ENCODE peak calls at places on chromosomes 6 and 20, in five cellular contexts. C is K562, A is GM12878, V is SK-N-SH, Z is HepG2. P is an unnamed sample.

GRCh38 chr6:72262254-72262653 is 359.6 kb upstream of the KCNQ5 start:
- DNase-seq in Z (no peak), C (no peak), V (no peak), A (no peak), P (no peak)

GRCh38 chr6:30990422-30991086 is 7.0 kb downstream of the MUC21 start:
- DNase-seq in A (no peak), Z (no peak), C (no peak), V (no peak), P (no peak)

GRCh38 chr6:89301586-89302194 is 13.4 kb downstream of the GABRR2 start:
- DNase-seq in C (no peak), A (no peak), V (no peak), Z (no peak), P (no peak)

GRCh38 chr6:11616200-11616611 is 78.7 kb downstream of the TMEM170B start:
- DNase-seq in V (no peak), Z (no peak), C (no peak), A (no peak), P (no peak)

GRCh38 chr20:43665466-43666176 is 1.3 kb upstream of the MYBL2 start:
- DNase-seq in C (no peak), Z (no peak), V (no peak), A (no peak), P (no peak)

GRCh38 chr6:45655630-45656422 is 278.1 kb upstream of the SUPT3H start:
- DNase-seq in V (no peak), A (no peak), C (no peak), Z (no peak), P (peak)

GRCh38 chr6:126396131-126396530 is 56.2 kb downstream of the CENPW start:
- DNase-seq in V (no peak), A (no peak), Z (no peak), C (no peak), P (no peak)

GRCh38 chr20:51660741-51661608 is 107.2 kb downstream of the ATP9A start:
- DNase-seq in Z (no peak), A (no peak), C (no peak), V (peak), P (peak)

GRCh38 chr6:165515963-165516624 is 146.9 kb downstream of the PDE10A start:
- DNase-seq in V (no peak), C (no peak), Z (no peak), A (no peak), P (peak)

GRCh38 chr6:104957301-104958177 is 632 bp downstream of the LIN28B start:
- DNase-seq in C (peak), V (no peak), A (no peak), Z (peak), P (no peak)

GRCh38 chr20:47956261-47956995 is 171.1 kb upstream of the SULF2 start:
- DNase-seq in A (no peak), C (no peak), Z (no peak), V (no peak), P (no peak)

GRCh38 chr20:63359164-63359934 is 1.8 kb downstream of the CHRNA4 start:
- DNase-seq in Z (no peak), C (no peak), V (no peak), A (no peak), P (no peak)

GRCh38 chr6:154113392-154113791 is 74.4 kb downstream of the OPRM1 start:
- DNase-seq in V (no peak), C (no peak), A (no peak), Z (no peak), P (no peak)

GRCh38 chr20:4443016-4443415 is 278.7 kb upstream of the PRND start:
- DNase-seq in Z (no peak), C (no peak), V (no peak), A (no peak), P (no peak)

GRCh38 chr6:89965441-89966249 is 71.4 kb downstream of the GJA10 start:
- DNase-seq in Z (no peak), A (no peak), C (no peak), V (no peak), P (no peak)

GRCh38 chr6:138517635-138518034 is 18.3 kb upstream of the NHSL1 start:
- DNase-seq in A (no peak), Z (peak), V (peak), C (peak), P (peak)

GRCh38 chr6:154161689-154162088 is 122.6 kb downstream of the OPRM1 start:
- DNase-seq in C (no peak), A (peak), Z (no peak), V (no peak), P (no peak)

GRCh38 chr6:121748376-121748775 is 312.9 kb downstream of the GJA1 start:
- DNase-seq in C (no peak), V (no peak), Z (no peak), A (no peak), P (no peak)

GRCh38 chr20:41470362-41471095 is 103.9 kb upstream of the EMILIN3 start:
- DNase-seq in A (no peak), C (no peak), V (no peak), Z (no peak), P (no peak)

GRCh38 chr6:166512567-166512966 is 73.9 kb downstream of the RAMACL start:
- DNase-seq in A (no peak), C (no peak), V (no peak), Z (no peak), P (peak)

GRCh38 chr20:50251992-50252491 is 61.4 kb downstream of the CEBPB start:
- DNase-seq in C (no peak), V (no peak), A (no peak), Z (no peak), P (no peak)

GRCh38 chr20:60116128-60116909 is 158.1 kb downstream of the CDH26 start:
- DNase-seq in C (peak), Z (no peak), A (no peak), V (no peak), P (no peak)

GRCh38 chr6:30942338-30943060 is 1.7 kb downstream of the MUCL3 start:
- DNase-seq in A (no peak), Z (peak), C (peak), V (peak), P (peak)

GRCh38 chr6:148983986-148984385 is 237.2 kb downstream of the UST start:
- DNase-seq in C (no peak), A (no peak), V (no peak), Z (no peak), P (no peak)

GRCh38 chr20:62405108-62405980 is 1.7 kb downstream of the CABLES2 start:
- DNase-seq in V (peak), A (no peak), C (peak), Z (peak), P (no peak)

GRCh38 chr6:106534564-106534982 is 94.7 kb downstream of the RTN4IP1 start:
- DNase-seq in A (no peak), C (no peak), V (no peak), Z (no peak), P (no peak)

GRCh38 chr6:81215092-81215432 is 537.4 kb downstream of the TENT5A start:
- DNase-seq in Z (peak), A (no peak), C (no peak), V (no peak), P (no peak)

GRCh38 chr20:41969656-41970055 is 351.5 kb upstream of the CHD6 start:
- DNase-seq in V (peak), A (no peak), Z (no peak), C (no peak), P (no peak)

GRCh38 chr20:25256226-25256859 is 8.5 kb downstream of the PYGB start:
- DNase-seq in C (no peak), Z (no peak), A (no peak), V (peak), P (no peak)

GRCh38 chr6:85594197-85594930 is 706 bp upstream of the SNX14 start:
- DNase-seq in A (no peak), V (no peak), Z (no peak), C (no peak), P (no peak)

GRCh38 chr6:125747589-125748533 is 1.6 kb upstream of the HEY2 start:
- DNase-seq in A (no peak), Z (no peak), V (peak), C (peak), P (no peak)

GRCh38 chr6:144582939-144583613 is 297.9 kb downstream of the UTRN start:
- DNase-seq in A (peak), C (peak), Z (no peak), V (peak), P (no peak)

GRCh38 chr6:89433637-89434499 is 916 bp downstream of the ANKRD6 start:
- DNase-seq in C (no peak), V (no peak), Z (no peak), A (peak), P (no peak)

GRCh38 chr6:138559153-138559552 is 59.9 kb upstream of the NHSL1 start:
- DNase-seq in Z (no peak), V (no peak), C (no peak), A (no peak), P (no peak)

GRCh38 chr6:6889601-6890000 is 218.2 kb upstream of the RREB1 start:
- DNase-seq in A (no peak), V (no peak), Z (no peak), C (no peak), P (no peak)

GRCh38 chr6:136566007-136566487 is 15.8 kb upstream of the MAP7 start:
- DNase-seq in C (peak), Z (no peak), V (no peak), A (no peak), P (no peak)

GRCh38 chr20:53652859-53653520 is 59.4 kb upstream of the ZNF217 start:
- DNase-seq in C (no peak), V (no peak), A (no peak), Z (no peak), P (no peak)

DNA sequence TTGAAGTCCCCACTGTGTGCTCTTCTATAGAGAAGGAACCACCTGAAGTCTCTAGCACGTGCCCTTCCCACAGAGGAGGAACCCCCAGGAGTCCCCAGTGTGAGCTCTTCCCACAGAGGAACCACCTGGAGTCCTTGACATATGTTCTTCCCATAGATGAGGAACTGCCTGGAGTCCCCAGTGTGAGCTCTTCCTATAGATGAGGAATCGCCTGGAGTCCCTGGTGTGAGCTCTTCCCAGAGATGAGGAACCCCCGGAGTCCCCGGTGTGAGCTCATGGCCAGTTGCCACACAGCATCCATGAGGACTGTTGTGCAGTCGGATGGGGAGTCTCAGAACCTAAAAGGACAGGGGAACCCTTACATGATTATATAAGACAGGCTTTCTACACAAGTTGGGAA is 158.1 kb upstream of the THBS2 start:
- DNase-seq in V (no peak), A (no peak), C (no peak), Z (no peak), P (no peak)
- H3K9ac ChIP-seq in V (no peak), A (no peak), C (no peak), Z (no peak), P (no peak)

GRCh38 chr6:38543022-38543421 is 96.7 kb downstream of the BTBD9 start:
- DNase-seq in Z (no peak), A (no peak), V (no peak), C (no peak), P (no peak)

GRCh38 chr6:38542031-38542430 is 97.7 kb downstream of the BTBD9 start:
- DNase-seq in Z (no peak), A (no peak), V (no peak), C (no peak), P (no peak)
- TF ChIP-seq REST in Z (no peak), A (no peak), V (no peak), C (no peak), P (no peak)

GRCh38 chr20:57320358-57320757 is 9.2 kb upstream of the SPO11 start:
- DNase-seq in C (no peak), Z (no peak), A (no peak), V (no peak), P (no peak)
- H3K9ac ChIP-seq in C (no peak), Z (no peak), A (no peak), V (no peak), P (no peak)

GRCh38 chr6:37695273-37695672 is 2.4 kb downstream of the MDGA1 start:
- DNase-seq in V (no peak), A (no peak), Z (no peak), C (no peak), P (no peak)

GRCh38 chr6:37695857-37696219 is 1.8 kb downstream of the MDGA1 start:
- DNase-seq in C (no peak), Z (no peak), A (no peak), V (peak), P (no peak)

GRCh38 chr6:37698264-37699137 is 818 bp upstream of the MDGA1 start:
- DNase-seq in A (no peak), Z (no peak), C (peak), V (peak), P (peak)

GRCh38 chr6:37696220-37696840 is 1.4 kb downstream of the MDGA1 start:
- DNase-seq in A (no peak), C (no peak), Z (no peak), V (peak), P (no peak)

DNA sequence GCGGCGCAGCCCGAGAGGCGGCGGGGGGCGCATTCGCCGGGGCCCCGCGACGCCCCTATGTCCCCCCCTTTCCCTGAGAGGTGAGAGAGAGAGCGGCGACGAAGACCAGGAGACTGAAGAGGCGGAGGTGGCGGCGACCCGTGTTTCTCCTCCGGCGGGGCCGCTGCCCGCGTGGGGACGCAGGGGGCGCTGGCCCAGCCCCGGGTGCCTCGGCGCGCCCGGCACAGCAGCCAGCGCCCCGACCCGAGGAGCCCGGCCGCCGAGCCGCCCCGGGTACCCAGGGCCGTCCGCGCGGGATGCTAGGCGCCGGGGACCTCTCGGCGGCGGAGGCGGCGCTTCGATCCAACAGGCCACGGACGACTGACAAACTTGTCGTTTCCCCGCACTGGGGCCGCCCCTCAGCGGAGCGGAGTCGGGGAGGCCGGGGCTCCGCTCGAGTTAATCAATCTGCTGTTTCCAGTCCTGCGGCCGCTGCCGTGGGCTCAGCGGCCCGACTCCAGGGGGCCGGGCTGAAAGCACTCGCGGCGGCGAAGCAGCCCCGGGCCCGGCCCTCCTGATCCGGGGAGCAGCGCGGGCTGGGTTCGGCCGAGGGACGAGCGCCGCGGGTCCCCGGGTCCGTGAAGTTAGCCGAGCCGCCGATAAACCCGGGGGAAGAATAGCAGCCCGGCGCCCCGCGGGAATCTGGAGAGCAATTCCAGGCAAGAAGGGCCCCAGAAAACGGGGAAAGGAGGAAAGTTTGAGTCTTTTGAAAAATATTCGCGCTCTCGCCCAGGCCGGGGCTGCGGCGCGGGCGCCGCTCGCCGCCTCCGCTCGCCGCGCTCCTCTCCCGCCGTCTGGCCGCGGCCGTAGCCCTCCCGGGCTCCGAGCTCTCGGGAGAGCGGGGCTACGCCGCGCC is 595 bp downstream of the MDGA1 start:
- DNase-seq in A (no peak), C (peak), V (peak), Z (no peak), P (no peak)
- TF ChIP-seq REST in A (no peak), C (no peak), V (no peak), Z (no peak), P (no peak)

GRCh38 chr6:99605911-99606669 is 543 bp upstream of the PRDM13 start:
- DNase-seq in C (no peak), A (no peak), V (no peak), Z (no peak), P (no peak)

GRCh38 chr6:99606670-99607415 is at the start of gene PRDM13:
- DNase-seq in Z (no peak), V (no peak), A (no peak), C (no peak), P (no peak)

GRCh38 chr6:99603421-99604160 is 3.0 kb upstream of the PRDM13 start:
- DNase-seq in Z (no peak), V (peak), A (no peak), C (peak), P (no peak)

GRCh38 chr6:99604161-99605073 is 2.2 kb upstream of the PRDM13 start:
- DNase-seq in C (no peak), A (no peak), V (no peak), Z (no peak), P (no peak)

DNA sequence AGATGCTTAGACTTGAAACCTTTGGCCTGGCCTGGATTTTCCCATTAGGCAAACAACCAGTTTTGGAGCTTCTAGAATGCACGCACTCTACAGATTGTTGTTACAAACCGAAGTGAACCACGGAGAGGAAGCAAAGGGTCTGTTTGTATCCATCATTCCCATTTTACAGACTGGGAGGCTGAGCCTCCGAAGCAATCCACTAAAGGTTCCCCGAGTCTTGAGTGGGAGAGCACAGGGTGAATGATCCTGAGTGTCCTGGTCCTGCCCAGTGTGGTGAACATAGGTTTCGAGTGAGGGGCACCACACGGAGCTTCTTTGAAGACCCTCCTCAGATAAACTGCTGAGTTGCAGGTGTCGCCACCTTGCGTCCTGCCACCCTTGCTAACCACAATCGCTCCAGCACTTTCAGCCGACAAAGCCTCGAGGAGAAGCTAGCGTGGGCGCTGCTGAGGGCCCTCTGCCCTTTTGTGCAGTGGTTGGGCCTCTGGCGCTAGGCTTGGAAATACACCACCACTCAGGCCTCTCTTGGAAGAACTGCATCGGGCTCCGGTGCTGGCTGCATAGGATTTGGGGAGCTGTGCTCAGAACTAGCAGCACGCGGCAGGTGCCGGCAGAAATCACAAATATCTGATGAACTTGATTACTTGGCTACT is 1.4 kb upstream of the PRDM13 start:
- DNase-seq in Z (no peak), C (no peak), V (no peak), A (no peak), P (no peak)
- H3K9ac ChIP-seq in Z (no peak), C (no peak), V (no peak), A (no peak), P (no peak)

DNA sequence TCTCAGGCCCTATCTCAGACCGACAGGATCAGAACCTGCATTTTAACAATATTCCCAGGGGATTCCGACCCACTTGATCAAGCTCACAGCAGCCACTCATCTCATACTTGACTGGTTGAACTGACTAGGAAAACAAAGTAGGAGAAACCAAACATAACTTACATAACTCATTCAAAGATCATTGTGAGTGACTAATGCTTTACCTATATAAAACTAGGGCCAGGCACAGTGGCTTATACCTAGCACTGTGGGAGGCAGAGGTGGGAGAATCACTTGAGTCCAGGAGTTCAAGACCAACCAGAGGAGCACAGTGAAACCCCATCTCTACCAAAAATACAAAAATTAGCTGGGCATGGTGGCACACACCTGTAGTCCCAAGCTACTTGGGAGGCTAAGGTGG is 251.0 kb downstream of the ATXN1 start:
- DNase-seq in A (no peak), V (no peak), Z (no peak), C (no peak), P (no peak)
- TF ChIP-seq REST in A (no peak), V (no peak), Z (no peak), C (no peak), P (no peak)

DNA sequence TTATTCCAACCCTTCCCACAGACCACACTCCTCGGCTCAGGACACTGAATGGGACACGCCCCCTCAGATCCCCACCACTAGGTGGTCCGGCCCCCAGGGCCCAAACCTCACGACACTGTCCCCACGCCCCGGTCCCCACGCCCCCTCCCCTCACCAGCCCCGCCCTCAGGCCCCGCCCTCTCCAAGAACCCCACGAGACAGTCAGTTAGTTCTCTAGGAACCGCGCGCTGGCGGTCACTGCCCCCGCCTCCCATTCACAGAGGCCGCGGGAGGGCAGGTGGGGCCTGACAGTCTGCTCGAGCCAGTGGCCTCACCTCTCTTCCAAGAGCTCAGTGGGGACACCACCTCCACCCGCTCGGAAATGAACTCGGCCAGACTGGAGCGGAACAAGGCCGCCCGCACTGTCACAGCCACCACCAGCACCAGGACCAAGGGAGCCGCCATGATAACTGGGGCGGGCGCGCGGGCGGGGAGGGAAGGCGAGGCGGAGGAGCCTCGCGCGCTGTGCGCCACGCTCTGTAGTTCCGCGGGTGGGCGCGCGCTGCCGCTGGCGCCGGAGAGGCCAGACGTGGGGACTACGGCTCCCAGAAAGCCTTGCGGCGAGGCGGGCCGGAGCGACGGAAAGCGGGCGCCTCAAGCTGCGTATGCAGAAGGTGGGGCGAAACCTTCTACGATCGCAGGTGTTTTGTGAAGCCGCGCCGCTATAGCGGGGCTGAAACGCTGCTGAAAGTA is at the start of gene PIGU:
- DNase-seq in Z (peak), V (peak), C (peak), A (peak), P (peak)
- H3K9ac ChIP-seq in Z (peak), V (peak), C (peak), A (peak), P (peak)